ENCODE peak calls at places on chromosomes 11 and 22, in five cellular contexts. One of them, this sample, is unnamed.

GRCh38 chr11:71241721-71242259 is 10.6 kb downstream of the SHANK2 start:
- DNase-seq in neural progenitor cell: no peak
- DNase-seq in prostate gland: no peak
- DNase-seq in aorta: no peak
- DNase-seq in uterus: no peak
- DNase-seq in this sample: no peak

GRCh38 chr22:41772198-41772597 is 28.3 kb upstream of the CCDC134 start:
- DNase-seq in neural progenitor cell: no peak
- DNase-seq in prostate gland: no peak
- DNase-seq in aorta: no peak
- DNase-seq in uterus: no peak
- DNase-seq in this sample: no peak

GRCh38 chr11:60657880-60658279 is 41.5 kb upstream of the MS4A8 start:
- DNase-seq in neural progenitor cell: peak; percentile 6
- DNase-seq in prostate gland: no peak
- DNase-seq in aorta: no peak
- DNase-seq in uterus: no peak
- DNase-seq in this sample: no peak

GRCh38 chr22:47032091-47032943 is 269.9 kb downstream of the TBC1D22A start:
- DNase-seq in neural progenitor cell: no peak
- DNase-seq in prostate gland: no peak
- DNase-seq in aorta: peak; percentile 33
- DNase-seq in uterus: no peak
- DNase-seq in this sample: no peak

GRCh38 chr11:106131998-106132397 is 54.5 kb downstream of the AASDHPPT start:
- DNase-seq in neural progenitor cell: peak; percentile 46
- DNase-seq in prostate gland: no peak
- DNase-seq in aorta: no peak
- DNase-seq in uterus: no peak
- DNase-seq in this sample: no peak

GRCh38 chr22:24894220-24894975 is 52.1 kb downstream of the LHFPL7 start:
- DNase-seq in neural progenitor cell: no peak
- DNase-seq in prostate gland: peak; percentile 96
- DNase-seq in aorta: peak; percentile 91
- DNase-seq in uterus: peak; percentile 84
- DNase-seq in this sample: peak; percentile 73

GRCh38 chr11:26971961-26972360 is 22.0 kb upstream of the FIBIN start:
- DNase-seq in neural progenitor cell: no peak
- DNase-seq in prostate gland: no peak
- DNase-seq in aorta: no peak
- DNase-seq in uterus: no peak
- DNase-seq in this sample: no peak

GRCh38 chr11:134557571-134558257 is 145.7 kb upstream of the B3GAT1 start:
- DNase-seq in neural progenitor cell: no peak
- DNase-seq in prostate gland: no peak
- DNase-seq in aorta: no peak
- DNase-seq in uterus: no peak
- DNase-seq in this sample: no peak

GRCh38 chr11:118263694-118264567 is at the start of gene MPZL2:
- DNase-seq in neural progenitor cell: peak; percentile 63
- DNase-seq in prostate gland: peak; percentile 90
- DNase-seq in aorta: peak; percentile 45
- DNase-seq in uterus: peak; percentile 31
- DNase-seq in this sample: peak; percentile 6

GRCh38 chr11:19199037-19199436 is 2.7 kb downstream of the CSRP3 start:
- DNase-seq in neural progenitor cell: no peak
- DNase-seq in prostate gland: no peak
- DNase-seq in aorta: no peak
- DNase-seq in uterus: no peak
- DNase-seq in this sample: no peak

GRCh38 chr11:20464566-20464965 is 77.0 kb downstream of the PRMT3 start:
- DNase-seq in neural progenitor cell: no peak
- DNase-seq in prostate gland: no peak
- DNase-seq in aorta: no peak
- DNase-seq in uterus: no peak
- DNase-seq in this sample: no peak

GRCh38 chr22:19088866-19089595 is 33.2 kb downstream of the DGCR2 start:
- DNase-seq in neural progenitor cell: no peak
- DNase-seq in prostate gland: no peak
- DNase-seq in aorta: no peak
- DNase-seq in uterus: no peak
- DNase-seq in this sample: no peak

GRCh38 chr11:33703771-33704170 is 3.1 kb upstream of the C11orf91 start:
- DNase-seq in neural progenitor cell: no peak
- DNase-seq in prostate gland: no peak
- DNase-seq in aorta: no peak
- DNase-seq in uterus: peak; percentile 50
- DNase-seq in this sample: no peak

GRCh38 chr11:60831143-60831500 is 10.8 kb upstream of the CCDC86 start:
- DNase-seq in neural progenitor cell: peak; percentile 85
- DNase-seq in prostate gland: peak; percentile 86
- DNase-seq in aorta: peak; percentile 85
- DNase-seq in uterus: peak; percentile 77
- DNase-seq in this sample: peak; percentile 89

GRCh38 chr22:36738416-36739020 is 35.0 kb upstream of the CACNG2 start:
- DNase-seq in neural progenitor cell: no peak
- DNase-seq in prostate gland: no peak
- DNase-seq in aorta: no peak
- DNase-seq in uterus: no peak
- DNase-seq in this sample: no peak

GRCh38 chr11:115717215-115717584 is 213.0 kb upstream of the CADM1 start:
- DNase-seq in neural progenitor cell: no peak
- DNase-seq in prostate gland: no peak
- DNase-seq in aorta: no peak
- DNase-seq in uterus: no peak
- DNase-seq in this sample: no peak

GRCh38 chr22:50475652-50476002 is 792 bp upstream of the SBF1 start:
- DNase-seq in neural progenitor cell: no peak
- DNase-seq in prostate gland: no peak
- DNase-seq in aorta: no peak
- DNase-seq in uterus: no peak
- DNase-seq in this sample: no peak

GRCh38 chr11:118641463-118642019 is 34.1 kb downstream of the PHLDB1 start:
- DNase-seq in neural progenitor cell: no peak
- DNase-seq in prostate gland: peak; percentile 61
- DNase-seq in aorta: no peak
- DNase-seq in uterus: no peak
- DNase-seq in this sample: no peak

GRCh38 chr11:96102664-96103068 is 178.8 kb upstream of the MTMR2 start:
- DNase-seq in neural progenitor cell: no peak
- DNase-seq in prostate gland: no peak
- DNase-seq in aorta: no peak
- DNase-seq in uterus: no peak
- DNase-seq in this sample: no peak

GRCh38 chr11:60875856-60876485 is 8.6 kb downstream of the ZP1 start:
- DNase-seq in neural progenitor cell: no peak
- DNase-seq in prostate gland: no peak
- DNase-seq in aorta: no peak
- DNase-seq in uterus: peak; percentile 1
- DNase-seq in this sample: no peak

GRCh38 chr11:86537541-86538222 is 134.7 kb downstream of the ME3 start:
- DNase-seq in neural progenitor cell: peak; percentile 45
- DNase-seq in prostate gland: no peak
- DNase-seq in aorta: no peak
- DNase-seq in uterus: no peak
- DNase-seq in this sample: no peak

GRCh38 chr11:119479685-119480275 is 56.8 kb upstream of the THY1 start:
- DNase-seq in neural progenitor cell: peak; percentile 67
- DNase-seq in prostate gland: no peak
- DNase-seq in aorta: no peak
- DNase-seq in uterus: peak; percentile 3
- DNase-seq in this sample: no peak

GRCh38 chr11:563066-563811 is 2.5 kb downstream of the RASSF7 start:
- DNase-seq in neural progenitor cell: no peak
- DNase-seq in prostate gland: no peak
- DNase-seq in aorta: no peak
- DNase-seq in uterus: no peak
- DNase-seq in this sample: no peak

DNA sequence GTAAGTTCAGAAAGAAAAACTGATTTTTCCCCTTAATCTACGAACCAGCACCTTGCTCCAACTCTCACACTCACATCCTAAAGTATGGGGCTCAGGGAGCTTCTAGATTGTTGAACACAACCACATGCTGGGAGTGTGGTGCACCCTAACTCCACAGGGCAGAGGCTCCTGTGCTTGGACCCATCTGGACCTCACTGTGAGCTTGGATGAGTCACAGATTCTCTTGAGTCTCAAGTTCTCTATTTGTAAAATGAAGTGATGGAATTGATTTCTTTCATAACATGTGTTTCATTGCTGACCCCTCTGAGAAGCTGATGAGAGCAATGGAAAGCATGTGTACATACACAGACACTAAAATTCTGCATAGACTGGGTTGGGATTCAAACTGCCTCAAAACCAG is 109.7 kb downstream of the PGR start:
- DNase-seq in neural progenitor cell: no peak
- DNase-seq in prostate gland: no peak
- DNase-seq in aorta: no peak
- DNase-seq in uterus: no peak
- DNase-seq in this sample: no peak
- H3K36me3 ChIP-seq in neural progenitor cell: no peaks in the 10 kb centered on the region
- H3K36me3 ChIP-seq in prostate gland: no peaks in the 10 kb centered on the region
- H3K36me3 ChIP-seq in aorta: no peaks in the 10 kb centered on the region
- H3K36me3 ChIP-seq in uterus: no peaks in the 10 kb centered on the region
- H3K36me3 ChIP-seq in this sample: no peaks in the 10 kb centered on the region

GRCh38 chr22:17601031-17601430 is 27.5 kb downstream of the ATP6V1E1 start:
- DNase-seq in neural progenitor cell: no peak
- DNase-seq in prostate gland: peak; percentile 21
- DNase-seq in aorta: no peak
- DNase-seq in uterus: no peak
- DNase-seq in this sample: no peak
- H3K36me3 ChIP-seq in neural progenitor cell: peaks cover 9% of the 10 kb centered on the region
- H3K36me3 ChIP-seq in prostate gland: peaks cover 21% of the 10 kb centered on the region
- H3K36me3 ChIP-seq in aorta: peaks cover 15% of the 10 kb centered on the region
- H3K36me3 ChIP-seq in uterus: no peaks in the 10 kb centered on the region
- H3K36me3 ChIP-seq in this sample: peaks cover 31% of the 10 kb centered on the region

GRCh38 chr22:30021338-30021737 is 58.9 kb upstream of the HORMAD2 start:
- DNase-seq in neural progenitor cell: no peak
- DNase-seq in prostate gland: no peak
- DNase-seq in aorta: no peak
- DNase-seq in uterus: no peak
- DNase-seq in this sample: no peak
- H3K36me3 ChIP-seq in neural progenitor cell: no peaks in the 10 kb centered on the region
- H3K36me3 ChIP-seq in prostate gland: peaks cover 22% of the 10 kb centered on the region
- H3K36me3 ChIP-seq in aorta: peaks cover 5% of the 10 kb centered on the region
- H3K36me3 ChIP-seq in uterus: no peaks in the 10 kb centered on the region
- H3K36me3 ChIP-seq in this sample: peaks cover 100% of the 10 kb centered on the region

DNA sequence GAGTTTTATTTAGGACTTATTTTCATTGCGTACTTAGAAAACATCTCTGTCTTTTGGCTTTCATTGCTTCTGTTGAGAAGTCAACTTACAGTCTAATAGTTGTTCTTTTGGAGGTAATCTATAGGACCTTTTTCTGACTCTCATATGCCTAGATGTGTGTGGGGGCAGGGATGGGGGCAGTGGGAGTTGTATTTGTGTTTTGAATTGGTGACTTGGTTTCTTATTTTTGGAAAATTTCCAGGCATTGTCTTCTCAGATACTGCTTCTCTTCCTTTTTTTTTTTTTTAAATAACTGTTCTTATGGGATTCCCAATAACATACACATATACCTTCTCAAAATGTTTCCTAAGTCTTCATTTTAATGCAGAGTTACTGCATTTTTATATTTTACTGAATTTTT is 58.0 kb downstream of the FAR1 start:
- DNase-seq in neural progenitor cell: no peak
- DNase-seq in prostate gland: no peak
- DNase-seq in aorta: no peak
- DNase-seq in uterus: no peak
- DNase-seq in this sample: no peak
- H3K36me3 ChIP-seq in neural progenitor cell: peaks cover 30% of the 10 kb centered on the region
- H3K36me3 ChIP-seq in prostate gland: no peaks in the 10 kb centered on the region
- H3K36me3 ChIP-seq in aorta: no peaks in the 10 kb centered on the region
- H3K36me3 ChIP-seq in uterus: no peaks in the 10 kb centered on the region
- H3K36me3 ChIP-seq in this sample: peaks cover 60% of the 10 kb centered on the region

GRCh38 chr22:30671071-30671470 is 3.4 kb upstream of the DUSP18 start:
- DNase-seq in neural progenitor cell: no peak
- DNase-seq in prostate gland: no peak
- DNase-seq in aorta: no peak
- DNase-seq in uterus: no peak
- DNase-seq in this sample: no peak

GRCh38 chr22:30680998-30681770 is 13.5 kb upstream of the OSBP2 start:
- DNase-seq in neural progenitor cell: no peak
- DNase-seq in prostate gland: no peak
- DNase-seq in aorta: no peak
- DNase-seq in uterus: peak; percentile 45
- DNase-seq in this sample: no peak

GRCh38 chr22:30674482-30674881 is 6.8 kb upstream of the DUSP18 start:
- DNase-seq in neural progenitor cell: no peak
- DNase-seq in prostate gland: no peak
- DNase-seq in aorta: no peak
- DNase-seq in uterus: no peak
- DNase-seq in this sample: no peak

GRCh38 chr22:30675436-30675835 is 7.8 kb upstream of the DUSP18 start:
- DNase-seq in neural progenitor cell: no peak
- DNase-seq in prostate gland: no peak
- DNase-seq in aorta: no peak
- DNase-seq in uterus: no peak
- DNase-seq in this sample: no peak
- H3K36me3 ChIP-seq in neural progenitor cell: no peaks in the 10 kb centered on the region
- H3K36me3 ChIP-seq in prostate gland: no peaks in the 10 kb centered on the region
- H3K36me3 ChIP-seq in aorta: no peaks in the 10 kb centered on the region
- H3K36me3 ChIP-seq in uterus: no peaks in the 10 kb centered on the region
- H3K36me3 ChIP-seq in this sample: no peaks in the 10 kb centered on the region

DNA sequence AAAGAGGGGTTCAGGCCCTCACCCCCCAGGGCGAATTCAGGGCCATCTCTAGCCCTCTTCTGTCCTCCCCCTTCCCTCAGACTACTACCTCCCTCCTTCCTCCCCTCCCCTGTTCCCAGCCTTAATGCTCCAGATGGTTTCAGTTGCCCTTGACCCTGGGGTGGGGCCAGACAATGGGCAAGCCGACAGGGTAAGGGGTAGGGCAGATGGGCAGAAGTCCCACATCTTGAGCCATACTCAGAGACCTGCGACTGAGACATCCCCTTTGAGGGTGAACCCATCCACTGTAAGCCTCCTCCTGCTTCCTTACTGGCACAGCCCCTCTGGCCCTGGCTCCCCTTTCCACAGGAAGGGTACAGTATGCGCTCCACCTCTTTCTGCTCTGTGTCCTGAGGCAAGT is 1.9 kb downstream of the RHBDD3 start:
- DNase-seq in neural progenitor cell: no peak
- DNase-seq in prostate gland: no peak
- DNase-seq in aorta: no peak
- DNase-seq in uterus: no peak
- DNase-seq in this sample: no peak
- H3K36me3 ChIP-seq in neural progenitor cell: no peaks in the 10 kb centered on the region
- H3K36me3 ChIP-seq in prostate gland: peaks cover 5% of the 10 kb centered on the region
- H3K36me3 ChIP-seq in aorta: no peaks in the 10 kb centered on the region
- H3K36me3 ChIP-seq in uterus: no peaks in the 10 kb centered on the region
- H3K36me3 ChIP-seq in this sample: no peaks in the 10 kb centered on the region